ENCODE peak calls at places on chromosomes 7 and 10, in ten cellular contexts. H is WERI-Rb-1; E is naive thymus-derived CD4-positive, alpha-beta T cell; V is endodermal cell; F is spleen; X is neuronal stem cell; Q is fibroblast of lung; C is left ventricle myocardium inferior; Z is body of pancreas; O is IMR-90. G is an unnamed sample. For H3K27me3, the result is how much of the 10 kb centered on the place peaks cover.

GRCh38 chr7:92061154-92061553 is 73.1 kb downstream of the CYP51A1 start:
- DNase-seq in H (no peak), E (no peak), V (no peak), F (no peak), X (no peak), Q (peak), C (no peak), Z (no peak), O (no peak), G (peak)

GRCh38 chr7:134468475-134468874 is 9.6 kb upstream of the AKR1B1 start:
- DNase-seq in H (no peak), E (no peak), V (no peak), F (no peak), X (no peak), Q (no peak), C (no peak), Z (no peak), O (no peak), G (no peak)

GRCh38 chr10:30158325-30158960 is 99.1 kb upstream of the JCAD start:
- DNase-seq in H (no peak), E (no peak), V (no peak), F (no peak), X (no peak), Q (no peak), C (no peak), Z (no peak), O (peak), G (no peak)

GRCh38 chr7:139471740-139472353 is 11.6 kb downstream of the KLRG2 start:
- DNase-seq in H (peak), E (no peak), V (no peak), F (no peak), X (no peak), Q (peak), C (no peak), Z (no peak), O (peak), G (no peak)

GRCh38 chr10:42933454-42934340 is 143.2 kb upstream of the RET start:
- DNase-seq in H (no peak), E (peak), V (peak), F (peak), X (no peak), Q (peak), C (no peak), Z (peak), O (peak), G (peak)

GRCh38 chr10:35351021-35351420 is 14.7 kb downstream of the CCNY start:
- DNase-seq in H (no peak), E (no peak), V (no peak), F (no peak), X (no peak), Q (no peak), C (no peak), Z (no peak), O (peak), G (no peak)

GRCh38 chr10:97365761-97366351 is 31.3 kb upstream of the FRAT2 start:
- DNase-seq in H (no peak), E (no peak), V (no peak), F (peak), X (no peak), Q (no peak), C (no peak), Z (no peak), O (no peak), G (no peak)

GRCh38 chr7:28596245-28596935 is 184.1 kb downstream of the CREB5 start:
- DNase-seq in H (no peak), E (no peak), V (no peak), F (no peak), X (no peak), Q (peak), C (no peak), Z (no peak), O (peak), G (no peak)

GRCh38 chr7:44962483-44963251 is 16.1 kb downstream of the MYO1G start:
- DNase-seq in H (no peak), E (no peak), V (peak), F (peak), X (no peak), Q (peak), C (no peak), Z (no peak), O (no peak), G (peak)

GRCh38 chr7:115561341-115562110 is 469.0 kb downstream of the TFEC start:
- DNase-seq in H (no peak), E (no peak), V (no peak), F (no peak), X (no peak), Q (peak), C (no peak), Z (no peak), O (peak), G (no peak)

GRCh38 chr7:102006695-102007094 is 189.3 kb downstream of the CUX1 start:
- DNase-seq in H (no peak), E (no peak), V (no peak), F (no peak), X (no peak), Q (no peak), C (no peak), Z (no peak), O (no peak), G (no peak)

GRCh38 chr10:132714906-132715790 is 70.8 kb downstream of the NKX6-2 start:
- DNase-seq in H (no peak), E (no peak), V (no peak), F (peak), X (no peak), Q (no peak), C (peak), Z (no peak), O (no peak), G (no peak)

GRCh38 chr10:100129424-100129823 is 47.8 kb upstream of the CPN1 start:
- DNase-seq in H (no peak), E (no peak), V (no peak), F (peak), X (no peak), Q (no peak), C (no peak), Z (no peak), O (no peak), G (no peak)

GRCh38 chr10:1358860-1359598 is 302.8 kb downstream of the WDR37 start:
- DNase-seq in H (no peak), E (peak), V (peak), F (no peak), X (no peak), Q (no peak), C (no peak), Z (no peak), O (no peak), G (peak)

GRCh38 chr10:93598157-93598556 is 2.9 kb downstream of the RBP4 start:
- DNase-seq in H (no peak), E (no peak), V (no peak), F (no peak), X (no peak), Q (no peak), C (no peak), Z (no peak), O (no peak), G (no peak)

GRCh38 chr10:12358863-12359647 is 9.7 kb downstream of the CAMK1D start:
- DNase-seq in H (no peak), E (no peak), V (peak), F (no peak), X (no peak), Q (no peak), C (peak), Z (no peak), O (no peak), G (no peak)

GRCh38 chr7:80659120-80660055 is 20.9 kb downstream of the CD36 start:
- DNase-seq in H (no peak), E (no peak), V (no peak), F (no peak), X (no peak), Q (peak), C (no peak), Z (no peak), O (peak), G (peak)

GRCh38 chr7:46468753-46469356 is 547.8 kb upstream of the IGFBP3 start:
- DNase-seq in H (peak), E (no peak), V (peak), F (no peak), X (no peak), Q (peak), C (no peak), Z (no peak), O (peak), G (no peak)

GRCh38 chr10:92407305-92408016 is 116.5 kb downstream of the MARCHF5 start:
- DNase-seq in H (no peak), E (no peak), V (no peak), F (no peak), X (no peak), Q (no peak), C (no peak), Z (no peak), O (no peak), G (no peak)

GRCh38 chr7:69599879-69600764 is 1.8 kb downstream of the AUTS2 start:
- DNase-seq in H (peak), E (no peak), V (no peak), F (peak), X (peak), Q (peak), C (no peak), Z (no peak), O (no peak), G (no peak)

GRCh38 chr10:70915206-70915605 is 26.8 kb upstream of the PCBD1 start:
- DNase-seq in H (no peak), E (no peak), V (no peak), F (peak), X (no peak), Q (no peak), C (peak), Z (no peak), O (no peak), G (no peak)

GRCh38 chr10:70915806-70916205 is 27.4 kb upstream of the PCBD1 start:
- DNase-seq in H (no peak), E (no peak), V (no peak), F (peak), X (no peak), Q (no peak), C (peak), Z (no peak), O (no peak), G (no peak)

GRCh38 chr10:70918851-70919530 is 30.6 kb upstream of the PCBD1 start:
- DNase-seq in H (no peak), E (no peak), V (no peak), F (peak), X (no peak), Q (no peak), C (peak), Z (no peak), O (no peak), G (no peak)

GRCh38 chr10:70916241-70916640 is 27.9 kb upstream of the PCBD1 start:
- DNase-seq in H (no peak), E (no peak), V (no peak), F (no peak), X (no peak), Q (no peak), C (no peak), Z (no peak), O (no peak), G (no peak)

GRCh38 chr10:70917635-70918034 is 29.3 kb upstream of the PCBD1 start:
- DNase-seq in H (no peak), E (no peak), V (no peak), F (peak), X (no peak), Q (no peak), C (peak), Z (no peak), O (no peak), G (no peak)
- H3K27me3 ChIP-seq in H (under half), E (under half), V (under half), F (under half), X (under half), Q (under half), C (under half), Z (under half), O (half or more), G (under half)

GRCh38 chr7:32032211-32032610 is 38.0 kb downstream of the PDE1C start:
- DNase-seq in H (no peak), E (no peak), V (no peak), F (no peak), X (no peak), Q (no peak), C (no peak), Z (no peak), O (no peak), G (no peak)
- H3K27me3 ChIP-seq in H (under half), E (under half), V (under half), F (under half), X (under half), Q (under half), C (under half), Z (under half), O (under half), G (under half)

GRCh38 chr10:110644598-110645462 is 694 bp downstream of the RBM20 start:
- DNase-seq in H (no peak), E (no peak), V (peak), F (no peak), X (no peak), Q (no peak), C (no peak), Z (no peak), O (no peak), G (no peak)
- H3K27me3 ChIP-seq in H (under half), E (under half), V (under half), F (half or more), X (half or more), Q (under half), C (half or more), Z (under half), O (under half), G (half or more)

GRCh38 chr10:71466330-71466729 is 69.6 kb downstream of the CDH23 start:
- DNase-seq in H (no peak), E (no peak), V (no peak), F (no peak), X (no peak), Q (no peak), C (no peak), Z (no peak), O (no peak), G (no peak)
- H3K27me3 ChIP-seq in H (under half), E (under half), V (under half), F (under half), X (under half), Q (under half), C (under half), Z (under half), O (under half), G (under half)

GRCh38 chr7:2092279-2092678 is 140.5 kb downstream of the MAD1L1 start:
- DNase-seq in H (no peak), E (no peak), V (no peak), F (no peak), X (no peak), Q (no peak), C (no peak), Z (no peak), O (no peak), G (no peak)
- H3K27me3 ChIP-seq in H (under half), E (under half), V (under half), F (under half), X (under half), Q (under half), C (under half), Z (under half), O (under half), G (under half)